ENCODE peak calls at places on chromosomes 6 and 20, in eight cellular contexts. F, E, D, X, U, L, T and Q are unnamed samples.

GRCh38 chr6:118867181-118867580 is 26.8 kb upstream of the ASF1A start:
- DNase-seq in T (no peak), F (no peak), L (peak; percentile 79), D (no peak), E (peak; percentile 33), U (no peak), X (no peak), Q (no peak)

GRCh38 chr20:17617212-17617867 is 47.5 kb downstream of the DSTN start:
- DNase-seq in T (peak; percentile 83), U (peak; percentile 37), L (no peak), X (peak; percentile 55), E (no peak), F (peak; percentile 72), D (peak; percentile 20), Q (no peak)

GRCh38 chr6:150327117-150327774 is 41.6 kb upstream of the IYD start:
- DNase-seq in L (no peak), T (no peak), D (no peak), E (no peak), U (no peak), X (no peak), F (no peak), Q (no peak)

GRCh38 chr6:47132724-47133123 is 90.6 kb upstream of the ADGRF1 start:
- DNase-seq in D (no peak), U (no peak), F (no peak), E (no peak), X (no peak), L (no peak), T (no peak), Q (no peak)

GRCh38 chr20:15927893-15928650 is 645.2 kb downstream of the KIF16B start:
- DNase-seq in L (no peak), X (no peak), F (no peak), E (no peak), D (no peak), U (no peak), T (no peak), Q (no peak)

GRCh38 chr6:142071981-142072380 is 60.7 kb upstream of the GJE1 start:
- DNase-seq in U (no peak), E (no peak), X (no peak), F (no peak), L (no peak), T (no peak), D (no peak), Q (no peak)

GRCh38 chr20:32456869-32457421 is 98.8 kb downstream of the ASXL1 start:
- DNase-seq in X (peak; percentile 70), L (peak; percentile 17), F (no peak), U (no peak), D (peak; percentile 52), E (peak; percentile 42), T (peak; percentile 90), Q (no peak)

GRCh38 chr6:93701526-93701925 is 282.2 kb upstream of the EPHA7 start:
- DNase-seq in U (no peak), T (no peak), L (no peak), E (no peak), F (no peak), D (no peak), X (no peak), Q (no peak)

GRCh38 chr20:31595380-31595653 is 9.8 kb upstream of the ID1 start:
- DNase-seq in F (no peak), T (no peak), E (no peak), X (no peak), U (no peak), L (no peak), D (no peak), Q (no peak)

GRCh38 chr6:27863962-27864905 is 48.0 kb downstream of the OR2B2 start:
- DNase-seq in U (peak; percentile 47), T (no peak), L (peak; percentile 15), X (peak; percentile 48), E (peak; percentile 27), D (peak; percentile 31), F (peak; percentile 24), Q (no peak)

GRCh38 chr20:10007747-10008146 is 27.0 kb upstream of the ANKEF1 start:
- DNase-seq in D (no peak), F (no peak), U (no peak), L (no peak), X (no peak), T (no peak), E (no peak), Q (no peak)

GRCh38 chr6:141848029-141848890 is 284.5 kb upstream of the GJE1 start:
- DNase-seq in T (no peak), D (no peak), U (no peak), X (no peak), F (no peak), E (peak; percentile 32), L (peak; percentile 1), Q (no peak)

GRCh38 chr20:62408640-62409039 is 1.6 kb upstream of the CABLES2 start:
- DNase-seq in D (no peak), X (no peak), U (no peak), L (no peak), F (no peak), T (no peak), E (no peak), Q (no peak)

GRCh38 chr20:37944456-37944981 is 41.6 kb downstream of the VSTM2L start:
- DNase-seq in U (no peak), L (no peak), T (no peak), D (no peak), E (no peak), X (no peak), F (no peak), Q (no peak)

GRCh38 chr20:37945034-37945660 is 42.2 kb downstream of the VSTM2L start:
- DNase-seq in L (no peak), E (no peak), U (no peak), D (no peak), T (no peak), X (no peak), F (no peak), Q (no peak)

GRCh38 chr20:37948956-37949355 is 46.0 kb downstream of the VSTM2L start:
- DNase-seq in L (no peak), D (no peak), X (no peak), T (no peak), E (no peak), F (no peak), U (no peak), Q (no peak)

GRCh38 chr20:37947943-37948342 is 45.0 kb downstream of the VSTM2L start:
- DNase-seq in X (no peak), F (no peak), L (no peak), E (no peak), T (no peak), D (no peak), U (no peak), Q (no peak)

DNA sequence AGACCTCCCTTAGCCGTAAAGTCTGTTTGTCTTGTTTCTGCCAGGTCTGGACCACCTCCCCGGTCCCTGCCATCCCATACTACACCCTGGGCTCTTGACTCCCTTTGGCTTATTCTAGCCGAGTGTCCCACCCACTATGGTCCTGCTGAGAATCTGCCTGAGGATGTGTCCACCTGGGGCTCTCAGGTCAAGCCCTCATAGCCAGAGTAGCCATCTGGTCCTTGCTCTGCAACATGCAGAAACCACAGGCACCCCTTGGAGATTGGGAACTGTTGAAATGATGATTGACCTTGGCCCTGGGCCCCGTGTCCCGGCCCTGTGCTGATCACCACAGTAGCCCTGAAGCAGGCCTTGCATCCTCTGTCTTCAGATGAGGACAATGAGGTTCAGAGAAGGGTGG is 44.0 kb downstream of the VSTM2L start:
- DNase-seq in T (no peak), F (no peak), X (no peak), D (no peak), U (no peak), E (no peak), L (no peak), Q (no peak)
- TF ChIP-seq CTCF in T (no peak), F (no peak), X (no peak), D (no peak), U (no peak), E (no peak), L (no peak), Q (no peak)

DNA sequence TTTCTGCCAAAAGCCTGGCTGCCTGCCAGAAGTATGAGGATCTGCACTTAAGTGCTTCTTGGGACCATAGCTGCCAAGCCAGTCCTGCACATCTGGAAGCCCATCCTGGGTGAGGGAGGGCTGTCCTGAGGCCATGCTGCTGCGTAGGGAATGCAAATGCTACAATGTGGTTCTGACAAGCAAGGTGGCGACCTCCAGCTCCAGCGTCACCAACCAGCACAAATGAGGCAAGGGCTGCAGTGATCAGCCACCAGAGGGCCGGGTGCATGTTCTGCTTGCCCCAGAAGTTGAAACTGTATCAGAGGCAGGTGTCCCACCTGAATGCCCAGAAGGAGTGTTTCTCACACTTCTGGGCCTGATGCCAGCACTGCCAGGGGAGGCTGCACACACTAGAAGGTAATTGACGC is 99.1 kb upstream of the KCNQ5 start:
- DNase-seq in F (no peak), X (no peak), T (peak; percentile 1), E (no peak), D (no peak), U (no peak), L (no peak), Q (no peak)
- TF ChIP-seq CTCF in F (no peak), X (no peak), T (no peak), E (no peak), D (no peak), U (no peak), L (no peak), Q (no peak)

DNA sequence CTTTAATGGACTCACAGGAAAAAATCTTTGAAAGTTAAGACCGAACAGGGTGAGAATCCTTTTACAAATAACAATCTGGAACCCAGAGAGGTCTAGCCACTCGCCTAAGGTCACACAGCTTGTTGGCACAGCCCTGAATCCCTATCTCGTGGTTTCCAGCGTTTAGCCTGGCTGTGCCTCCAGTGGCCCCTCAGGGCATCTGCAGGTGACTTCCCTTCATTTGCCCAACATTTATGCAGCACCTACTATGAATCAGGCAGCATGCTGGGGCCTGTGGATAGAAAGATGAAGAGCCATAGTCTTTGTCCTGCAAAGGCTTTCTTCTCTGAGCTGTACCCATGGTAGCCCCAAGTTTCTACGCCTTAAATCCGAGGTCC is 2.6 kb upstream of the NR2E1 start:
- DNase-seq in E (no peak), U (no peak), F (no peak), T (no peak), L (no peak), X (no peak), D (no peak), Q (no peak)
- TF ChIP-seq CTCF in E (no peak), U (no peak), F (no peak), T (no peak), L (no peak), X (no peak), D (no peak), Q (no peak)

GRCh38 chr6:143248359-143248758 is 187.7 kb downstream of the AIG1 start:
- DNase-seq in F (no peak), T (no peak), U (no peak), E (no peak), D (no peak), X (no peak), L (no peak), Q (no peak)

GRCh38 chr6:143245656-143246055 is 185.0 kb downstream of the AIG1 start:
- DNase-seq in F (no peak), D (no peak), U (no peak), L (no peak), E (no peak), X (no peak), T (no peak), Q (no peak)

GRCh38 chr6:143241110-143241509 is 180.4 kb downstream of the AIG1 start:
- DNase-seq in F (no peak), X (peak; percentile 58), U (no peak), T (no peak), E (peak; percentile 71), L (no peak), D (no peak), Q (no peak)

GRCh38 chr6:143247586-143247985 is 186.9 kb downstream of the AIG1 start:
- DNase-seq in X (no peak), T (no peak), U (no peak), D (no peak), E (no peak), L (no peak), F (no peak), Q (no peak)

GRCh38 chr6:143243786-143244185 is 183.1 kb downstream of the AIG1 start:
- DNase-seq in D (no peak), E (no peak), L (no peak), F (no peak), X (no peak), T (no peak), U (no peak), Q (no peak)
- TF ChIP-seq CTCF in D (no peak), E (no peak), L (no peak), F (no peak), X (no peak), T (no peak), U (no peak), Q (no peak)